ENCODE peak calls at places on chromosomes 1 and 21, in four cellular contexts. D, X, B and P are unnamed samples.

GRCh38 chr1:230334447-230334837 is 91.7 kb downstream of the PGBD5 start:
- DNase-seq in D (no peak), B (no peak), X (no peak), P (no peak)

GRCh38 chr21:35045539-35046222 is 3.4 kb downstream of the RUNX1 start:
- DNase-seq in X (no peak), D (no peak), B (no peak), P (no peak)

GRCh38 chr1:6181347-6181770 is 1.2 kb upstream of the CHD5 start:
- DNase-seq in X (no peak), B (peak), D (no peak), P (no peak)

GRCh38 chr1:20148571-20149500 is 9.7 kb downstream of the PLA2G2F start:
- DNase-seq in X (no peak), B (no peak), D (no peak), P (no peak)

GRCh38 chr1:7346600-7347570 is 424.2 kb upstream of the VAMP3 start:
- DNase-seq in B (no peak), X (no peak), D (no peak), P (no peak)

GRCh38 chr1:98119793-98120192 is 199.0 kb upstream of the DPYD start:
- DNase-seq in B (no peak), D (peak), X (no peak), P (no peak)

GRCh38 chr1:115977481-115978258 is 1.4 kb downstream of the SLC22A15 start:
- DNase-seq in X (no peak), B (no peak), D (no peak), P (no peak)

GRCh38 chr21:35811115-35811806 is 249.1 kb downstream of the SETD4 start:
- DNase-seq in X (no peak), B (no peak), D (no peak), P (no peak)

GRCh38 chr1:193211539-193211938 is 25.1 kb upstream of the B3GALT2 start:
- DNase-seq in D (no peak), B (no peak), X (no peak), P (no peak)

GRCh38 chr1:23601968-23602876 is 42.9 kb upstream of the ID3 start:
- DNase-seq in D (no peak), B (no peak), X (no peak), P (no peak)

GRCh38 chr1:183734600-183735036 is 70.3 kb upstream of the RGL1 start:
- DNase-seq in X (no peak), B (peak), D (peak), P (peak)

GRCh38 chr1:112298558-112298957 is 97.5 kb upstream of the CTTNBP2NL start:
- DNase-seq in X (no peak), B (no peak), D (peak), P (no peak)

GRCh38 chr1:44637590-44638411 is 36.5 kb downstream of the TMEM53 start:
- DNase-seq in X (no peak), D (peak), B (no peak), P (peak)

GRCh38 chr1:115980998-115981993 is 5.0 kb downstream of the SLC22A15 start:
- DNase-seq in B (no peak), D (no peak), X (no peak), P (no peak)

GRCh38 chr1:223144431-223144830 is 1.4 kb upstream of the TLR5 start:
- DNase-seq in B (no peak), X (no peak), D (no peak), P (no peak)

GRCh38 chr1:243316366-243316989 is 60.6 kb downstream of the SDCCAG8 start:
- DNase-seq in X (no peak), B (no peak), D (peak), P (peak)

GRCh38 chr1:223621312-223621734 is 44.2 kb downstream of the CAPN8 start:
- DNase-seq in X (no peak), D (no peak), B (no peak), P (no peak)

GRCh38 chr1:230403442-230403841 is 22.7 kb downstream of the PGBD5 start:
- DNase-seq in B (no peak), D (no peak), X (no peak), P (no peak)

GRCh38 chr1:26574690-26575349 is 45.3 kb downstream of the RPS6KA1 start:
- DNase-seq in X (peak), D (no peak), B (no peak), P (no peak)

GRCh38 chr1:193313354-193314140 is 127.1 kb upstream of the B3GALT2 start:
- DNase-seq in D (no peak), B (no peak), X (no peak), P (no peak)

GRCh38 chr1:108149796-108150467 is 50.2 kb downstream of the SLC25A24 start:
- DNase-seq in X (no peak), D (no peak), B (no peak), P (no peak)

GRCh38 chr1:28580706-28581530 is 11.1 kb upstream of the RAB42 start:
- DNase-seq in X (no peak), B (no peak), D (peak), P (no peak)

GRCh38 chr1:64470670-64471217 is 815 bp downstream of the CACHD1 start:
- DNase-seq in B (peak), X (no peak), D (no peak), P (no peak)

GRCh38 chr1:24978383-24979032 is 48.4 kb upstream of the RUNX3 start:
- DNase-seq in D (no peak), B (no peak), X (no peak), P (no peak)

DNA sequence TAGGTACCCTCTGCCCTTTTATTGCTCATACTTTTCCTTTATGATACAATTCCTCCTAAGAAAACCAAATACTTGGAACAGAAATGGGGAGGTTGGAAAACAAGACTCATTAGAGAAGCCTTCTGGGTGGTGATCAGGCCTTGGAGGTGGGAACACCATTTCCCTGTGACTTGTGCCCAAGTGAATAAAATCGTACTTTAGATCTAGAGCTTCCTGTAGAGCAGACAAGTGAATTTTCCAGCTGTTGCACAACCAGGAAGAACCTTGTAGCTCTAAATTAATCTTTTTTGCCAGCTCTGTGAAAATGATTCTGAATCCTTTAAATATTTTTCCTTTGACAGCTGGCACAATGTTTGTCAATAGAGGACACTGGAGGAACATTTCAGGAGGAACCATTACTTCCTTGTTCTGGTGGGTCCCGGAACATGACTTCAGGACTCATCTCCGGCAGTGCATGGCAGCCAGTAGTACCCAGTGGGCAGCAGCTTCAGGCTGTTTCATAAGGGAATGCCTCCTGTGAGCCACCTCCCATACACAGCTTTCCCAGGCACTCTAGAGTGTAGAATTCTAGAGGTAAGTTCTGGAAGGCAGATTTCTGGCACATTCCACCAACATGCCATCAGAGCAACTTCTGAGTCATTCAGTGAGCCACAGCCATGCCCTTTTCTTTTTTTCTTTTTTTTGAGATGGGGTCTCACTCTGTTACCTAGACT is 5.6 kb upstream of the SNAPIN start:
- DNase-seq in X (no peak), B (no peak), D (no peak), P (no peak)
- H3K27ac ChIP-seq in X (peak), B (no peak), D (no peak), P (no peak)

GRCh38 chr21:28960245-28960644 is 32.4 kb downstream of the LTN1 start:
- DNase-seq in B (no peak), X (no peak), D (no peak), P (no peak)
- H3K27ac ChIP-seq in B (no peak), X (no peak), D (no peak), P (no peak)

GRCh38 chr1:109913360-109913879 is 2.8 kb downstream of the CSF1 start:
- DNase-seq in D (no peak), B (no peak), X (no peak), P (no peak)
- H3K27ac ChIP-seq in D (no peak), B (no peak), X (peak), P (peak)

GRCh38 chr1:226882631-226883409 is 12.4 kb downstream of the PSEN2 start:
- DNase-seq in B (no peak), X (no peak), D (no peak), P (no peak)
- H3K27ac ChIP-seq in B (peak), X (peak), D (no peak), P (no peak)

DNA sequence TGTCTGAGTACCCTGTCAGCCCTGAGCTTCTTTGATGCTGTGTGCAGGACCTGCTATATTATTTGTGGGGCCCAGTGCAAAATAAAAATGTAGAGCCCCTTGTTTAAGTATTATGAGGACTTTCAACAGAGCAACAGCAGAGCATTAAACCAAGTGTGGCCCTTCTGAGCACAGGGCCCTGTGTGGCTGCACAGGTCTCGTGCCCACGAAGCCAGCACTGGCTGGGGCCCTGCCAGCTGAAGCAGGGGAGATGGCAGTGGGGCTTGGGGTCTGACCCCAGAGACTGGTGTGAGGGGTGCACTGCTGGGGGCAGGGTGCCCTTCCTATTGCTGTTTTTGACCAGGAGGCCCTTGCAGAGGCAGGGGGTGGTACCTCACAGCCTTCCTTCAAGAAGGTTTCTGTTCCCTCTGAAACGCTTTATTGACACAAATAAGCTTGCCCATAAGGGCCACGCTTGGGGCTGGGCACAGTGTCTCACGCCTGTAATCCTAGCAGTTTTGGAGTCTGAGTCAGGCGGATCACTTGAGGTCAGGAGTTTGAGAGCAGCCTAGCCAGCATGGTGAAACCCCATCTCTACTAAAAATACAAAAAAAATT is 2.2 kb upstream of the SEMA4A start:
- DNase-seq in X (no peak), D (no peak), B (no peak), P (no peak)
- H3K27ac ChIP-seq in X (no peak), D (no peak), B (no peak), P (peak)